ENCODE peak calls at places on chromosomes 5 and 9, in nine cellular contexts. U is stomach, S is GM23338, E is Panc1, X is HL-60, G is HCT116, P is prostate gland, Z is spleen, J is upper lobe of left lung. Q is an unnamed sample.

GRCh38 chr5:155943516-155944407 is 383.2 kb upstream of the SGCD start:
- DNase-seq in U (no peak), S (peak; percentile 77), E (no peak), X (peak; percentile 16), G (no peak), P (peak; percentile 17), Z (no peak), J (no peak), Q (no peak)

GRCh38 chr5:33501260-33501659 is 60.5 kb downstream of the TARS1 start:
- DNase-seq in U (no peak), S (no peak), E (no peak), X (no peak), G (no peak), P (no peak), Z (no peak), J (no peak), Q (no peak)

GRCh38 chr5:118326496-118327045 is 661.8 kb downstream of the DTWD2 start:
- DNase-seq in U (no peak), S (no peak), E (no peak), X (no peak), G (no peak), P (no peak), Z (no peak), J (no peak), Q (no peak)

GRCh38 chr9:89593776-89594427 is 10.9 kb upstream of the GADD45G start:
- DNase-seq in U (peak; percentile 72), S (peak; percentile 92), E (no peak), X (peak; percentile 71), G (no peak), P (no peak), Z (peak; percentile 82), J (no peak), Q (peak; percentile 92)

GRCh38 chr9:112548836-112549235 is 62.2 kb downstream of the KIAA1958 start:
- DNase-seq in U (no peak), S (no peak), E (no peak), X (no peak), G (no peak), P (no peak), Z (no peak), J (no peak), Q (no peak)

GRCh38 chr5:5795074-5795779 is 372.8 kb downstream of the ICE1 start:
- DNase-seq in U (no peak), S (no peak), E (no peak), X (no peak), G (no peak), P (no peak), Z (no peak), J (no peak), Q (peak; percentile 87)

GRCh38 chr5:154603978-154604679 is 126.1 kb upstream of the HAND1 start:
- DNase-seq in U (no peak), S (peak; percentile 56), E (no peak), X (no peak), G (no peak), P (no peak), Z (no peak), J (peak; percentile 82), Q (no peak)

GRCh38 chr5:136388474-136388873 is 23.1 kb upstream of the TRPC7 start:
- DNase-seq in U (no peak), S (peak; percentile 23), E (no peak), X (no peak), G (no peak), P (no peak), Z (no peak), J (no peak), Q (no peak)

GRCh38 chr9:34185778-34186551 is 7.1 kb downstream of the UBAP1 start:
- DNase-seq in U (peak; percentile 57), S (no peak), E (peak; percentile 85), X (peak; percentile 80), G (peak; percentile 68), P (peak; percentile 25), Z (no peak), J (no peak), Q (no peak)

GRCh38 chr9:125659201-125659840 is 47.7 kb downstream of the MAPKAP1 start:
- DNase-seq in U (no peak), S (no peak), E (no peak), X (no peak), G (no peak), P (no peak), Z (no peak), J (no peak), Q (no peak)

GRCh38 chr5:110536120-110537115 is 190.1 kb downstream of the TMEM232 start:
- DNase-seq in U (no peak), S (peak; percentile 94), E (no peak), X (no peak), G (no peak), P (no peak), Z (no peak), J (no peak), Q (no peak)

GRCh38 chr9:18368206-18368605 is 105.7 kb upstream of the ADAMTSL1 start:
- DNase-seq in U (no peak), S (no peak), E (no peak), X (no peak), G (no peak), P (no peak), Z (no peak), J (no peak), Q (no peak)

GRCh38 chr9:35658144-35658893 is at the start of gene CCDC107:
- DNase-seq in U (peak; percentile 89), S (peak; percentile 79), E (no peak), X (peak; percentile 65), G (no peak), P (peak; percentile 79), Z (peak; percentile 97), J (peak; percentile 97), Q (no peak)

GRCh38 chr9:6833518-6834192 is 75.9 kb downstream of the KDM4C start:
- DNase-seq in U (no peak), S (no peak), E (no peak), X (no peak), G (no peak), P (no peak), Z (no peak), J (no peak), Q (no peak)

GRCh38 chr9:33350310-33350709 is 52.1 kb downstream of the AQP7 start:
- DNase-seq in U (no peak), S (no peak), E (no peak), X (no peak), G (no peak), P (no peak), Z (no peak), J (no peak), Q (no peak)

GRCh38 chr5:140595538-140595937 is 30.9 kb downstream of the SLC35A4 start:
- DNase-seq in U (no peak), S (no peak), E (no peak), X (peak; percentile 97), G (no peak), P (no peak), Z (no peak), J (no peak), Q (no peak)

DNA sequence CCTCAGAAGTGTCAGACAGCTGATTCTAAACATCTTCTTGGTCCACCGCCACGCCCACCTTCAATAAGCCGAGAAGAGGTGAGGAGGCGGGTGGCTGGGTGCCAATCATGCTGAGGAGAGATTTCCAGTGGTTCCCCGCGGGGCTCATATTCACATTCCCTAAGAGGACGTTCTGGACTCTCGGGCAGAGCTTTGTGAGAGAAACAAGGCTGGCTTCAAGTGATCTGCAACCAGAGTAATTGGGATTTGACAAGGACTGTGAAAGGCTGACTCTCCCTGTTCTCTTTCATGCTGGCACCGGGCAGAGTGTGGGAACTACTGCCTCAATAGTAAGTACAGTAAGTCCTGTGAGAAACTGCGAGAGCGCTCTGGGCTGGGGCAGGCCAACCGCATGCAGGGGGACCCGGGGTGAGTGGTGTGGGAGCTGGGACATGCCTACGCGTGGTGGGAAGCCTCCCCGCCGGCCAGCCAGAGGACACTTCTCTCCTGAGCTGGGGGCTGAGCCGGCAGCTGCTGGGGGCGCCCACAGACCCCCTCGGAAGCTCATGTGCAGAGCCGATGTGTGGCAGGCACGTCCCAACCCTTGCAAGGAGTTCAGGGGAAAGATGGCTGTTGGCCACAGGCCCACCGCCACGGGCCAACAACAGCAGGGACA is 110.9 kb downstream of the LIFR start:
- DNase-seq in U (no peak), S (no peak), E (no peak), X (no peak), G (no peak), P (no peak), Z (no peak), J (peak; percentile 76), Q (no peak)
- TF ChIP-seq POLR2AphosphoS5 in U (no peak), S (no peak), E (no peak), X (no peak), G (no peak), P (no peak), Z (peak; percentile 5), J (no peak), Q (no peak)

GRCh38 chr5:151223447-151224264 is at the start of gene CCDC69:
- DNase-seq in U (peak; percentile 78), S (peak; percentile 88), E (no peak), X (peak; percentile 71), G (peak; percentile 53), P (peak; percentile 72), Z (peak; percentile 93), J (peak; percentile 95), Q (no peak)
- TF ChIP-seq CTCF in U (no peak), S (no peak), E (no peak), X (no peak), G (peak; percentile 27), P (no peak), Z (peak; percentile 15), J (peak; percentile 25), Q (peak; percentile 38)

GRCh38 chr5:1594336-1595106 is 70.8 kb upstream of the LPCAT1 start:
- DNase-seq in U (peak; percentile 78), S (peak; percentile 82), E (peak; percentile 64), X (no peak), G (peak; percentile 74), P (peak; percentile 69), Z (peak; percentile 95), J (peak; percentile 95), Q (no peak)
- TF ChIP-seq POLR2AphosphoS5 in U (peak; percentile 58), S (peak; percentile 52), E (peak; percentile 77), X (no peak), G (peak; percentile 67), P (peak; percentile 33), Z (peak; percentile 86), J (no peak), Q (no peak)

DNA sequence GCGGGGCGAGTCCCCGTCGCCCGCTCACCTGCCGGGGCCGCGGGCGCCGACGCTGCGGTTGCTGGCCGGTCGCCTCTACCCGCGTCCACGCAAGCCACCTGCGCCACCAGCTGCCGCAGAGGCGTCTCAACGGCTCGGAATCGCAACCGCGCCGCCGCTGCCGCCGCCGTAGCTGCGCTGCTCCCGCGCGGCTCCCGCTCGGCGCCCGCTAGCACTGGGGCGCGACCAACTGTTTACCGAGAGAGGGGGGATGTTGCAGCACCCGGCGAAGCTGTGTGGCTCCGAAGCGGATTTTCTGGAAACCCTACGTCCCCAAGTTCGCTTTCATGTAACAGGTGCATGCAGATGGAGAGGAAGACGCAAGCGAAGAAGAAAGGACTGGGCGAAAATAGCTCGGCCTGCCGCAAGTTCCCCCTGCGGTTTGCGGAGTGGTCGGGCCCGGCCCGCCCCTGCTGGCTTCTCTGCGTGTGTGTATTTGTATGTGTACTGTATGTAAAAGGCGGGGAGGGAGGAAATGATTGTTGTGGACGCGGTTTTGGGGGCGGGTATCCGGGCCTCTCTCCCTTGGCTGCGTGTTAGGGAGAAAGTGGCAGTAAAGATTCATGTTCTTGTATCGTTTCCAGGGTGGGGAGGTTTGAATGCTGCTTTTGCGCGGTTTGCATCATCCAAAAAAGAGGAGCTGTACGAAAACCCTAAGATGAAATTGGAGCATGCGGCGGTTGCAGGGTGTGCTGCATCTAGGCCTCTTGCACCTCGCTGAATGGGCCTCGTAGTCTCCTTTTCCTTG is at the start of gene PSIP1:
- DNase-seq in U (peak; percentile 72), S (peak; percentile 87), E (peak; percentile 15), X (peak; percentile 72), G (peak; percentile 65), P (peak; percentile 43), Z (peak; percentile 95), J (peak; percentile 95), Q (peak; percentile 94)
- TF ChIP-seq CTCF in U (peak; percentile 11), S (no peak), E (no peak), X (no peak), G (no peak), P (no peak), Z (no peak), J (peak; percentile 33), Q (peak; percentile 21)

Q was measured in esophagus muscularis mucosa.